ENCODE peak calls at places on chromosome 1, in ten cellular contexts. M, B, E, C, O, Z, A, T, X and J are unnamed samples.
A peak's percentile ranks its signal among the peaks of the same experiment; 100 is the strongest.

GRCh38 chr1:246270236-246270635 is 236.8 kb downstream of the SMYD3 start:
- DNase-seq in M (no peak), B (no peak), E (no peak), C (no peak), O (no peak), Z (no peak), A (no peak), T (no peak), X (no peak), J (no peak)

GRCh38 chr1:221606216-221606615 is 135.7 kb downstream of the DUSP10 start:
- DNase-seq in M (no peak), B (no peak), E (no peak), C (no peak), O (no peak), Z (no peak), A (no peak), T (no peak), X (no peak), J (no peak)

GRCh38 chr1:215083408-215083961 is 948 bp downstream of the KCNK2 start:
- DNase-seq in M (peak; percentile 24), B (no peak), E (peak; percentile 45), C (no peak), O (no peak), Z (no peak), A (peak; percentile 22), T (no peak), X (peak; percentile 18), J (no peak)

GRCh38 chr1:76336951-76337371 is 262.4 kb downstream of the ST6GALNAC3 start:
- DNase-seq in M (peak; percentile 84), B (no peak), E (peak; percentile 90), C (no peak), O (peak; percentile 3), Z (no peak), A (peak; percentile 49), T (no peak), X (no peak), J (peak; percentile 56)

GRCh38 chr1:43269627-43270375 is at the start of gene TMEM125:
- DNase-seq in M (no peak), B (no peak), E (peak; percentile 83), C (peak; percentile 59), O (no peak), Z (no peak), A (no peak), T (peak; percentile 74), X (no peak), J (no peak)

GRCh38 chr1:73205294-73205973 is 923.1 kb upstream of the NEGR1 start:
- DNase-seq in M (no peak), B (no peak), E (peak; percentile 48), C (no peak), O (no peak), Z (no peak), A (no peak), T (no peak), X (no peak), J (no peak)

GRCh38 chr1:79633456-79633855 is 626.9 kb upstream of the ADGRL4 start:
- DNase-seq in M (no peak), B (no peak), E (no peak), C (no peak), O (no peak), Z (no peak), A (no peak), T (no peak), X (no peak), J (no peak)

GRCh38 chr1:101365186-101365585 is 128.4 kb downstream of the S1PR1 start:
- DNase-seq in M (no peak), B (peak; percentile 37), E (no peak), C (no peak), O (no peak), Z (no peak), A (no peak), T (no peak), X (no peak), J (no peak)

GRCh38 chr1:18950415-18951026 is 6.0 kb downstream of the IFFO2 start:
- DNase-seq in M (no peak), B (no peak), E (no peak), C (no peak), O (no peak), Z (no peak), A (no peak), T (peak; percentile 55), X (peak; percentile 74), J (peak; percentile 72)

GRCh38 chr1:42173155-42173933 is 8.8 kb upstream of the GUCA2A start:
- DNase-seq in M (peak; percentile 58), B (no peak), E (peak; percentile 74), C (peak; percentile 75), O (no peak), Z (no peak), A (peak; percentile 39), T (peak; percentile 49), X (no peak), J (peak; percentile 72)

GRCh38 chr1:168179411-168180147 is 817 bp downstream of the TIPRL start:
- DNase-seq in M (no peak), B (no peak), E (no peak), C (no peak), O (no peak), Z (no peak), A (no peak), T (no peak), X (no peak), J (no peak)

DNA sequence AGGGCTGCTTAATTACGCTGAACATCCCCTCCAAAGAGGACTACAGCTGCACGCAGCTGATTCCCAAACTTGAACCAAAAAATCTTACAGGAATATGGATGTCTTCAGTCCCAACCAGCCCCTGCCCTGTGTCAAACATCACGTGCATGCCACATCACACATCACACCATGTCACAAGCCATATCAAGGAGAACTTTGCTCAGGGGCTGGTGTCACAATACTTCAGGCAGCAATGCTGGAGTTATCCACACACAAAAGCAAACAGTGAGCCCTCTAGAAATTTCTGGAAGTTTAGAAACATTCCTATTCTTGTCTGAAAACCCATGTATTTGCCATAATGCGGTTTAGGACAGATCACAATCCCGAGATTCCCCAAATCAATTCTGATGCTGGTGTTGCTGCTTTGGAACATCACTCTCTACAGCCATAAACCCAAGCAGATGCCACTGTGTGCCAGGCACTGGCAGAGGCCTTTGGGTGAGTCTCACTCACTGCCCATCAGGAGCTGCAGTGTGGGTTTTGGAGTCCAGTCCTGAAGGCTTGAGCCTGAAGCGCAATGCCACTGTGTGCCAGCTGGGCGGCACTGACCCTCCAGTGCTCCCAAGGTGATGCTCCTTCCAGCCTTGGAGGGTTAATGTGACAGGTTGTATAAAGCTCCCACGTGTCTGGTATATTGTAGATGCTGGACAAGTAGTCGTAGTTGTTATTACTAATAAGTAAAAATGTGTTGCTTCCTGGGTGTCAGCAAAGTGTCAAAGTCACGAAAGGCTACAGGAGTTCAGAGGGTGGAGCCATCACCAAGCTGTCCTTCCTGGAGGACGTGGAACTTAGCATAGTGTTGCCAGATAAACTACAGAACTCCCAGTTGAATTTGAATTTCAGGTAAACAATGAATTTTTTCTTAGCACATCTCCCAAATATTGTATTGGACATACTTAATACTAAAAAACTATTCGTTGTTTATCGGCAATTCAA is 20.1 kb upstream of the EFNA1 start:
- DNase-seq in M (no peak), B (no peak), E (no peak), C (no peak), O (no peak), Z (no peak), A (no peak), T (no peak), X (no peak), J (no peak)
- TF ChIP-seq POLR2A in M (no peak), B (no peak), E (no peak), C (no peak), O (no peak), Z (no peak), A (no peak), T (no peak), X (no peak), J (no peak)

DNA sequence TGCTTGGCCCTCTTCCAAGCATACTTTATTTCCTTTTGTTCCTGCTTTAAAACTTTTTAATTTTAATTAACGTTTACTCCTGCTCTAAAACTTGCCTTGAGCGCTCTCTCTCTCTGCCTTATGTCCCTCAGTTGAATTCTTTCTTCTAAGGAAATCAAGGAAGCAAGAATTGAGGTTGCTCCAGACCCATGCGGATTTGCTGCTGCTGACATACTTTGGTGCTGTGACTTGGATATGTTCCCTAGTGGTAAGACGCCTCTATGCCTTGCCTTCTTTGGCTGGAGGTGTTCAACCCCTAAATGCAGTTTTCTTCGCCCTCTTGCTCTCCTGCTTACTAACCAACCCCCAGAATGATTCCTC is 148.1 kb downstream of the ADSS2 start:
- DNase-seq in M (no peak), B (no peak), E (no peak), C (no peak), O (no peak), Z (no peak), A (no peak), T (no peak), X (peak; percentile 31), J (no peak)
- TF ChIP-seq POLR2A in M (no peak), B (no peak), E (no peak), C (no peak), O (no peak), Z (no peak), A (no peak), T (no peak), X (no peak), J (no peak)

DNA sequence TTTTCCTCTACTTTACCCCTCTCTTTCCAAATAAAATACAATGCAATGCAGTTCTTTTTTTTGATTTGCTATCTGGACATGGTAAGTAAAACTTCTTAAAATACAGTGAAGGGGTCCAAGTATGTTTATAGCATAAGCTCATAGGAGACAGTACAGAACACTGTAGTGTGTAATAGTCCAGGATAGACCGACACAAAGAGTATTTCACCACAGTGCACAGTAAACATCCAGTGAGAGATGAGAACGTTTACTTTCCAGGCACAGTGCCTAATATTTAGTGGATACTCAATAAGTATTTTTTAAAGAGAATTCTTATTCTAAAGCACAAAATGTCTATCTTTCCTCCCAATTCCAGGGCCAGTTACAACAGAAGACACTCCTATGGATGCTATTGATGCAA is 14.9 kb downstream of the MIA3 start:
- DNase-seq in M (no peak), B (no peak), E (no peak), C (no peak), O (no peak), Z (no peak), A (no peak), T (no peak), X (no peak), J (no peak)
- TF ChIP-seq POLR2A in M (no peak), B (no peak), E (no peak), C (no peak), O (no peak), Z (no peak), A (no peak), T (no peak), X (no peak), J (no peak)

DNA sequence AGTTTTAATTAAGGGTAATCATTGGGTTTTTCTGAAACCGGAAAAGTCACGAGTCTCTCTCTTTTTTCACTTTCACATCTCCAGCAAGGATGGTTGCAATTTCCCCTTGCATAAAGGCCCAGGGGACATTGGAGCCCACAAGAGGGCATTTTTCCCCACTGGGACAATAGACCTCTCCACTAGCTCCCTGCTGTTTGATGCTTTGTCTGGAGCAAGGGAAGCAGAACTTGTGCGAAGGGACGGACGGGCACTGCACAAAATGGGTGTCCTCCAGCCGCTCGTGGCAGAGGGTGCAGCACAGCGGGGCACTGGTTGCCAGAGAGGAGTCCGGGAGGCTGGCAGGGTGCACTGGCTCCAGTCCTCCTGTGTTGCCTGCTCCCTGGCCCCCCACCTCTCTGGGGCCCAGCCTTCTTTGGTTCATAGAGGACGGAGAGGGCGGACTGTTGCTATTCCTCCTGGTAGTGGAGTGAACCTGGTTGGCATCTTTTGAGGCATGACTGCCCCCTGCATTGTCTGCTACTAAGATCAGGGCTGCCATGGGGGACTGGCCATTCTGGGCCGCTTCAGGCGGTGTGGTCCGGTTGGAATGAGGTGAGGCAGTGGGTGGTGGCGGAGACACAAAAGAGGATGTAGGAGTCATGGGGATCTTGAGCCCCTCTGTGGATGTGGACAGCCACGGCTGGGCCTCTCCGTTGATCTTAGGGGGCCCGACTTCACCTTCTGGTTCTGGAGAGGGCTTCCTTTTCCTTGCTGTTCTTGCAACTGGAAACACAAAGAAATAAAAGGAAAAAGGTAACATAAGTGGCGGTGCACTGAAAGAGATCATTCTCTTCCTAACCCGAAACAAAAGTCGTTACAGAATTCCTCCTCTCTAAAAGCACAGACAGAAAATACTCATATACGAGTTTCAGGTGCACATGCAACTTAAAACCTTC is 2.6 kb downstream of the IRF2BP2 start:
- DNase-seq in M (peak; percentile 41), B (no peak), E (peak; percentile 45), C (peak; percentile 38), O (no peak), Z (no peak), A (no peak), T (no peak), X (no peak), J (peak; percentile 72)
- TF ChIP-seq POLR2A in M (no peak), B (no peak), E (no peak), C (no peak), O (no peak), Z (peak; percentile 9), A (peak; percentile 31), T (peak; percentile 13), X (no peak), J (no peak)